ENCODE peak calls at places on chromosomes 12 and 14, in seven cellular contexts. C is suprapubic skin, O is iris pigment epithelial cell, V is small intestine, J is A172, M is T-helper 17 cell, L is cardiac fibroblast. Q is an unnamed sample.

GRCh38 chr12:49899921-49900320 is 3.8 kb downstream of the FAIM2 start:
- DNase-seq in V (no peak), M (no peak), J (no peak), C (no peak), O (no peak), L (no peak), Q (no peak)

GRCh38 chr12:120254809-120255208 is 10.7 kb downstream of the PXN start:
- DNase-seq in O (no peak), J (no peak), C (no peak), M (no peak), V (no peak), L (peak; percentile 59), Q (no peak)

GRCh38 chr14:20782280-20782890 is 1.3 kb downstream of the RNASE6 start:
- DNase-seq in V (peak; percentile 74), J (no peak), C (no peak), M (no peak), L (no peak), O (no peak), Q (no peak)

GRCh38 chr12:69765515-69765914 is 26.9 kb downstream of the RAB3IP start:
- DNase-seq in J (no peak), M (no peak), V (no peak), C (no peak), L (no peak), O (no peak), Q (no peak)

GRCh38 chr12:97308576-97309198 is 153.9 kb upstream of the RMST start:
- DNase-seq in C (no peak), V (peak; percentile 46), O (peak; percentile 56), J (peak; percentile 21), L (peak; percentile 76), M (no peak), Q (peak; percentile 17)

GRCh38 chr14:77470192-77470870 is 12.4 kb downstream of the AHSA1 start:
- DNase-seq in O (no peak), J (no peak), M (no peak), L (no peak), C (no peak), V (peak; percentile 36), Q (no peak)

GRCh38 chr14:96165493-96166474 is 38.9 kb upstream of the BDKRB2 start:
- DNase-seq in V (no peak), C (peak; percentile 54), L (no peak), M (no peak), O (no peak), J (no peak), Q (no peak)

GRCh38 chr12:52791271-52792184 is 4.4 kb downstream of the KRT3 start:
- DNase-seq in L (no peak), O (no peak), M (no peak), J (no peak), V (no peak), C (no peak), Q (no peak)

GRCh38 chr12:7108042-7108927 is 729 bp downstream of the C1RL start:
- DNase-seq in C (peak; percentile 90), M (peak; percentile 50), V (peak; percentile 78), J (peak; percentile 56), L (peak; percentile 82), O (peak; percentile 86), Q (peak; percentile 70)

GRCh38 chr12:22794017-22794416 is 169.0 kb downstream of the ETNK1 start:
- DNase-seq in O (no peak), C (no peak), V (no peak), M (no peak), L (no peak), J (no peak), Q (no peak)

GRCh38 chr12:111276189-111276588 is 92.7 kb downstream of the PHETA1 start:
- DNase-seq in L (peak; percentile 43), M (no peak), V (no peak), O (peak; percentile 36), J (peak; percentile 26), C (no peak), Q (peak; percentile 0)

GRCh38 chr12:116916714-116917114 is 6.0 kb downstream of the FBXW8 start:
- DNase-seq in M (peak; percentile 5), V (peak; percentile 23), J (peak; percentile 90), C (no peak), L (peak; percentile 82), O (peak; percentile 96), Q (peak; percentile 57)

GRCh38 chr12:132686831-132687210 is 321 bp downstream of the POLE start:
- DNase-seq in V (no peak), L (no peak), J (no peak), M (no peak), O (peak; percentile 7), C (no peak), Q (no peak)

GRCh38 chr12:68530965-68531364 is 79.7 kb upstream of the RAP1B start:
- DNase-seq in O (peak; percentile 77), C (no peak), M (no peak), J (peak; percentile 27), V (no peak), L (peak; percentile 76), Q (peak; percentile 86)

GRCh38 chr14:95062220-95062619 is 95.1 kb downstream of the DICER1 start:
- DNase-seq in L (no peak), V (no peak), C (no peak), O (no peak), M (no peak), J (no peak), Q (no peak)

GRCh38 chr14:103522028-103522581 is 525 bp downstream of the CKB start:
- DNase-seq in C (no peak), J (no peak), L (no peak), M (no peak), O (no peak), V (no peak), Q (no peak)

GRCh38 chr12:2779281-2779680 is 15.5 kb upstream of the FKBP4 start:
- DNase-seq in J (no peak), O (no peak), V (no peak), M (no peak), L (no peak), C (no peak), Q (no peak)

GRCh38 chr14:104131968-104132732 is 6.2 kb upstream of the KIF26A start:
- DNase-seq in M (no peak), O (no peak), L (no peak), J (no peak), V (no peak), C (peak; percentile 56), Q (no peak)

GRCh38 chr14:52917732-52918131 is 33.1 kb downstream of the FERMT2 start:
- DNase-seq in J (no peak), M (no peak), C (no peak), V (no peak), O (peak; percentile 38), L (peak; percentile 61), Q (peak; percentile 67)

GRCh38 chr12:52976574-52977071 is 27.7 kb downstream of the KRT18 start:
- DNase-seq in L (no peak), V (no peak), M (no peak), C (no peak), O (no peak), J (peak; percentile 82), Q (no peak)

GRCh38 chr12:86727151-86727550 is 471.0 kb upstream of the MGAT4C start:
- DNase-seq in V (no peak), J (peak; percentile 18), C (no peak), M (no peak), O (peak; percentile 88), L (peak; percentile 62), Q (peak; percentile 53)

GRCh38 chr12:54463034-54463433 is 10.4 kb downstream of the GTSF1 start:
- DNase-seq in J (peak; percentile 40), M (no peak), O (peak; percentile 94), V (no peak), L (peak; percentile 95), C (no peak), Q (no peak)

GRCh38 chr12:570237-570925 is 92.9 kb downstream of the NINJ2 start:
- DNase-seq in J (peak; percentile 80), O (peak; percentile 85), M (no peak), L (peak; percentile 88), V (peak; percentile 90), C (peak; percentile 77), Q (peak; percentile 61)

GRCh38 chr12:89709994-89710872 is 1.6 kb upstream of the ATP2B1 start:
- DNase-seq in C (peak; percentile 88), O (peak; percentile 42), M (peak; percentile 32), J (no peak), V (no peak), L (peak; percentile 72), Q (no peak)

GRCh38 chr14:45249847-45250575 is 3.0 kb downstream of the MIS18BP1 start:
- DNase-seq in M (no peak), V (peak; percentile 17), L (peak; percentile 81), J (peak; percentile 28), O (peak; percentile 98), C (no peak), Q (no peak)

GRCh38 chr12:116128779-116129178 is 148.7 kb downstream of the MED13L start:
- DNase-seq in M (no peak), J (no peak), L (no peak), C (no peak), O (no peak), V (no peak), Q (no peak)

GRCh38 chr12:62603811-62604098 is 137.1 kb downstream of the MON2 start:
- DNase-seq in L (no peak), J (no peak), O (no peak), V (no peak), M (no peak), C (no peak), Q (peak; percentile 47)

GRCh38 chr12:68786929-68787328 is 21.0 kb upstream of the MDM2 start:
- DNase-seq in J (peak; percentile 19), V (no peak), L (no peak), O (no peak), M (no peak), C (no peak), Q (no peak)